ENCODE peak calls at places on chromosome 4, in nine cellular contexts. G is brain microvascular endothelial cell, L is Panc1, Y is upper lobe of left lung, A is pancreas, S is HCT116, U is upper lobe of right lung, Q is colonic mucosa, O is NT2/D1. J is an unnamed sample.
A peak's percentile ranks its signal among the peaks of the same experiment; 100 is the strongest.

GRCh38 chr4:165879581-165879980 is 6.5 kb downstream of the TLL1 start:
- DNase-seq in O (no peak), L (no peak), Y (no peak), G (no peak), Q (no peak), U (no peak), A (no peak), S (no peak), J (no peak)

GRCh38 chr4:182369211-182369610 is 126.0 kb downstream of the TENM3 start:
- DNase-seq in Q (no peak), Y (no peak), U (no peak), S (no peak), A (no peak), G (peak; percentile 36), L (no peak), O (no peak), J (no peak)

GRCh38 chr4:25936696-25937095 is 22.7 kb downstream of the SMIM20 start:
- DNase-seq in G (no peak), S (no peak), U (no peak), Y (no peak), O (no peak), L (no peak), Q (no peak), A (no peak), J (no peak)

GRCh38 chr4:56743550-56743949 is 62.5 kb upstream of the HOPX start:
- DNase-seq in G (no peak), L (no peak), Q (peak; percentile 56), O (no peak), A (no peak), S (no peak), U (no peak), Y (no peak), J (no peak)

GRCh38 chr4:30616943-30617646 is 103.1 kb upstream of the PCDH7 start:
- DNase-seq in G (no peak), O (no peak), A (no peak), S (no peak), L (no peak), Y (no peak), Q (no peak), U (no peak), J (no peak)

GRCh38 chr4:123599061-123599919 is 202.7 kb downstream of the SPRY1 start:
- DNase-seq in S (no peak), O (no peak), G (no peak), Q (peak; percentile 32), Y (no peak), A (no peak), U (no peak), L (no peak), J (no peak)

GRCh38 chr4:137610960-137611359 is 78.7 kb upstream of the PCDH18 start:
- DNase-seq in S (no peak), U (no peak), O (peak; percentile 9), A (no peak), L (no peak), Q (no peak), Y (no peak), G (peak; percentile 39), J (peak; percentile 38)

GRCh38 chr4:2570551-2571222 is 34.2 kb downstream of the FAM193A start:
- DNase-seq in Y (no peak), Q (no peak), U (no peak), S (no peak), L (no peak), O (no peak), G (no peak), A (no peak), J (no peak)

GRCh38 chr4:11497972-11498371 is 69.3 kb upstream of the HS3ST1 start:
- DNase-seq in Y (no peak), G (no peak), S (peak; percentile 88), Q (no peak), O (no peak), U (no peak), A (no peak), L (no peak), J (no peak)

GRCh38 chr4:97998203-97998602 is 145.1 kb downstream of the STPG2 start:
- DNase-seq in Y (no peak), O (no peak), S (no peak), A (no peak), U (no peak), L (no peak), G (no peak), Q (no peak), J (no peak)
- H3K27me3 ChIP-seq in Y (no peaks in the 10 kb centered on the region), O (no peaks in the 10 kb centered on the region), S (no peaks in the 10 kb centered on the region), A (no peaks in the 10 kb centered on the region), U (no peaks in the 10 kb centered on the region), L (no peaks in the 10 kb centered on the region), G (no peaks in the 10 kb centered on the region), Q (no peaks in the 10 kb centered on the region), J (no peaks in the 10 kb centered on the region)

DNA sequence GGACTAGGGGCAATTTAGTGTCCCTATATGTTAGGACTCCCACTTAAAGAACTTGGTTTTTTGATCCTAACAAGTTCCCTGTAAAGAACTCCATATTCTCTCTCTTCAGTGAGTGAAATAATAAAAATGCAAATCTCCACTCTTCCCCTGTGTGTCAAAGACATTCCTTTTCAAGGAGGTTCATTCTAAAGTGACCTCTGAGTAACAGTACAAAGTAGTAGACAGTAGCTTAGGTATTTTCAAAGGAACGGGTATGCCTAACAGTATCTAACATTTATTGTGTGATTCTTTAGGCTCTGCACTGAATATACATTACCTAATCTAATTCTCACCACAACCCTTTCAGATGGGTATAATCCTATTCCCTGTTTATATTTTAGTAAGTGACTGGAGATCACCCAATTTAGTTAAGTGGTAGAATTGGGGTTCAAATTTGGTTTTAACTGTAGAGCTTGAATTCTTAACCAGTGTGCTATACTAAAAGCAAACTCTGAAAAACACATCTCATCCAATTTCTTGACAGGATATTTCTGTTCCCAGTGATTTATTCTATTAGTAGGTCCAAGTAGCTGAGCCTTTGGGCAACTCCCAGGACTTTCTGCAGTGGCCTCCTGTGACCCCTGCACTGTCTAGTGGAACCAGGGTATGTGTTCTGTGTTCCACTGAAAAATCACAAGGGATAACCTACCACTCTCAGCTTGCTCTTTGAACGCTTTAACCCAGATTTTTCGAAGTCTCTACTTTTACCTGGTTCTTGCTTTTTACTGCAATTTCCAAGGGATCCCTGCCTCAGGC is 58.2 kb upstream of the SCOC start:
- DNase-seq in S (no peak), G (no peak), O (no peak), L (no peak), Q (no peak), Y (no peak), A (no peak), U (no peak), J (no peak)
- H3K27me3 ChIP-seq in S (no peaks in the 10 kb centered on the region), G (no peaks in the 10 kb centered on the region), O (peaks cover 17% of the 10 kb centered on the region), L (no peaks in the 10 kb centered on the region), Q (no peaks in the 10 kb centered on the region), Y (no peaks in the 10 kb centered on the region), A (no peaks in the 10 kb centered on the region), U (no peaks in the 10 kb centered on the region), J (no peaks in the 10 kb centered on the region)

GRCh38 chr4:101125045-101125713 is 222.1 kb downstream of the PPP3CA start:
- DNase-seq in U (no peak), Q (no peak), G (no peak), L (no peak), Y (no peak), A (no peak), O (no peak), S (no peak), J (no peak)
- H3K27me3 ChIP-seq in U (no peaks in the 10 kb centered on the region), Q (no peaks in the 10 kb centered on the region), G (no peaks in the 10 kb centered on the region), L (no peaks in the 10 kb centered on the region), Y (no peaks in the 10 kb centered on the region), A (no peaks in the 10 kb centered on the region), O (no peaks in the 10 kb centered on the region), S (no peaks in the 10 kb centered on the region), J (no peaks in the 10 kb centered on the region)

DNA sequence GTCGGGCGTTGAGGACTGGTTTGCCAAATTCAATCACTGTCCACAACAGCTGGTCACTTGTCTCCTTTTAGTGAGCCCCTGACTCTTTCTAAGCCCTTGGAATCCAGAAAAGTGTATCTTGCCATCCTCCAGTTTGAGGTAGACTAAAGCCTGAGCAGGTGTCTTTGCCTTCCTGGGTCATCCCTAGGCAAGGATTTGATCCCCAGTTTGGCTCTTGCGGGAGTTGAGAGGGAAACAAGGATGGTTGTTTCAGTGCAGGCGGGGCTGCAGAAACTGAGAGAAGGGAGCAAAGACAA is 2.2 kb upstream of the FGF5 start:
- DNase-seq in L (no peak), Q (no peak), S (no peak), G (no peak), U (no peak), A (no peak), O (no peak), Y (no peak), J (no peak)
- H3K27me3 ChIP-seq in L (peaks cover 10% of the 10 kb centered on the region), Q (peaks cover 51% of the 10 kb centered on the region), S (peaks cover 44% of the 10 kb centered on the region), G (no peaks in the 10 kb centered on the region), U (peaks cover 67% of the 10 kb centered on the region), A (peaks cover 10% of the 10 kb centered on the region), O (peaks cover 61% of the 10 kb centered on the region), Y (no peaks in the 10 kb centered on the region), J (peaks cover 8% of the 10 kb centered on the region)